ENCODE peak calls at places on chromosomes 13 and 19, in eight cellular contexts. One of them, this sample, is unnamed.

GRCh38 chr13:34943675-34944634 is 1.9 kb downstream of the NBEA start:
- DNase-seq in heart left ventricle: no peak
- DNase-seq in AG09309: no peak
- DNase-seq in psoas muscle: no peak
- DNase-seq in fibroblast of pulmonary artery: no peak
- DNase-seq in brain microvascular endothelial cell: no peak
- DNase-seq in coronary artery: no peak
- DNase-seq in upper lobe of right lung: no peak
- DNase-seq in this sample: no peak

GRCh38 chr19:15631817-15632216 is 8.9 kb upstream of the CYP4F3 start:
- DNase-seq in heart left ventricle: no peak
- DNase-seq in psoas muscle: no peak
- DNase-seq in fibroblast of pulmonary artery: no peak
- DNase-seq in upper lobe of right lung: no peak
- DNase-seq in brain microvascular endothelial cell: no peak
- DNase-seq in coronary artery: peak
- DNase-seq in AG09309: no peak
- DNase-seq in this sample: peak

GRCh38 chr13:40348096-40348679 is 318.3 kb downstream of the FOXO1 start:
- DNase-seq in brain microvascular endothelial cell: no peak
- DNase-seq in AG09309: no peak
- DNase-seq in upper lobe of right lung: no peak
- DNase-seq in psoas muscle: no peak
- DNase-seq in fibroblast of pulmonary artery: no peak
- DNase-seq in coronary artery: no peak
- DNase-seq in heart left ventricle: no peak
- DNase-seq in this sample: no peak

GRCh38 chr13:105565328-105565727 is 970.1 kb downstream of the EFNB2 start:
- DNase-seq in coronary artery: no peak
- DNase-seq in AG09309: no peak
- DNase-seq in heart left ventricle: no peak
- DNase-seq in brain microvascular endothelial cell: no peak
- DNase-seq in psoas muscle: no peak
- DNase-seq in fibroblast of pulmonary artery: peak
- DNase-seq in upper lobe of right lung: no peak
- DNase-seq in this sample: no peak

GRCh38 chr19:1041835-1042685 is 2.2 kb downstream of the ABCA7 start:
- DNase-seq in AG09309: no peak
- DNase-seq in brain microvascular endothelial cell: no peak
- DNase-seq in coronary artery: no peak
- DNase-seq in heart left ventricle: no peak
- DNase-seq in upper lobe of right lung: no peak
- DNase-seq in psoas muscle: peak
- DNase-seq in fibroblast of pulmonary artery: no peak
- DNase-seq in this sample: peak

GRCh38 chr13:22926176-22927007 is 254.4 kb upstream of the SGCG start:
- DNase-seq in upper lobe of right lung: peak
- DNase-seq in heart left ventricle: peak
- DNase-seq in coronary artery: no peak
- DNase-seq in AG09309: no peak
- DNase-seq in psoas muscle: peak
- DNase-seq in brain microvascular endothelial cell: no peak
- DNase-seq in fibroblast of pulmonary artery: peak
- DNase-seq in this sample: peak

GRCh38 chr13:22135446-22135845 is 464.6 kb downstream of the FGF9 start:
- DNase-seq in heart left ventricle: no peak
- DNase-seq in coronary artery: no peak
- DNase-seq in AG09309: no peak
- DNase-seq in fibroblast of pulmonary artery: no peak
- DNase-seq in brain microvascular endothelial cell: no peak
- DNase-seq in upper lobe of right lung: no peak
- DNase-seq in psoas muscle: no peak
- DNase-seq in this sample: no peak

GRCh38 chr13:33775339-33776108 is 42.4 kb upstream of the RFC3 start:
- DNase-seq in AG09309: no peak
- DNase-seq in coronary artery: no peak
- DNase-seq in heart left ventricle: no peak
- DNase-seq in brain microvascular endothelial cell: no peak
- DNase-seq in psoas muscle: no peak
- DNase-seq in upper lobe of right lung: no peak
- DNase-seq in fibroblast of pulmonary artery: no peak
- DNase-seq in this sample: no peak

GRCh38 chr19:44576843-44577565 is 36.4 kb upstream of the IGSF23 start:
- DNase-seq in psoas muscle: no peak
- DNase-seq in heart left ventricle: no peak
- DNase-seq in AG09309: no peak
- DNase-seq in fibroblast of pulmonary artery: peak
- DNase-seq in upper lobe of right lung: no peak
- DNase-seq in brain microvascular endothelial cell: peak
- DNase-seq in coronary artery: no peak
- DNase-seq in this sample: peak

GRCh38 chr13:35891486-35891885 is 239.7 kb downstream of the DCLK1 start:
- DNase-seq in coronary artery: no peak
- DNase-seq in fibroblast of pulmonary artery: no peak
- DNase-seq in brain microvascular endothelial cell: no peak
- DNase-seq in heart left ventricle: no peak
- DNase-seq in AG09309: no peak
- DNase-seq in psoas muscle: no peak
- DNase-seq in upper lobe of right lung: no peak
- DNase-seq in this sample: peak

GRCh38 chr13:40971321-40971720 is 47.8 kb downstream of the ELF1 start:
- DNase-seq in fibroblast of pulmonary artery: no peak
- DNase-seq in brain microvascular endothelial cell: no peak
- DNase-seq in heart left ventricle: no peak
- DNase-seq in upper lobe of right lung: no peak
- DNase-seq in AG09309: no peak
- DNase-seq in psoas muscle: no peak
- DNase-seq in coronary artery: no peak
- DNase-seq in this sample: no peak

GRCh38 chr19:54536956-54537355 is 34.3 kb downstream of the LAIR2 start:
- DNase-seq in brain microvascular endothelial cell: no peak
- DNase-seq in heart left ventricle: no peak
- DNase-seq in AG09309: no peak
- DNase-seq in fibroblast of pulmonary artery: no peak
- DNase-seq in psoas muscle: no peak
- DNase-seq in coronary artery: no peak
- DNase-seq in upper lobe of right lung: no peak
- DNase-seq in this sample: no peak

GRCh38 chr19:38228491-38229439 is 4.7 kb upstream of the DPF1 start:
- DNase-seq in heart left ventricle: no peak
- DNase-seq in AG09309: no peak
- DNase-seq in coronary artery: no peak
- DNase-seq in fibroblast of pulmonary artery: no peak
- DNase-seq in upper lobe of right lung: no peak
- DNase-seq in brain microvascular endothelial cell: no peak
- DNase-seq in psoas muscle: no peak
- DNase-seq in this sample: no peak

GRCh38 chr13:63737418-63737817 is 2321.8 kb upstream of the PCDH20 start:
- DNase-seq in psoas muscle: no peak
- DNase-seq in heart left ventricle: no peak
- DNase-seq in coronary artery: no peak
- DNase-seq in brain microvascular endothelial cell: no peak
- DNase-seq in AG09309: no peak
- DNase-seq in fibroblast of pulmonary artery: no peak
- DNase-seq in upper lobe of right lung: peak
- DNase-seq in this sample: no peak

GRCh38 chr19:5947435-5947834 is 30.5 kb downstream of the RANBP3 start:
- DNase-seq in fibroblast of pulmonary artery: peak
- DNase-seq in heart left ventricle: peak
- DNase-seq in upper lobe of right lung: peak
- DNase-seq in AG09309: no peak
- DNase-seq in psoas muscle: peak
- DNase-seq in coronary artery: no peak
- DNase-seq in brain microvascular endothelial cell: peak
- DNase-seq in this sample: peak

GRCh38 chr13:48446454-48446853 is 33.5 kb upstream of the LPAR6 start:
- DNase-seq in brain microvascular endothelial cell: peak
- DNase-seq in psoas muscle: no peak
- DNase-seq in coronary artery: no peak
- DNase-seq in heart left ventricle: no peak
- DNase-seq in AG09309: no peak
- DNase-seq in upper lobe of right lung: no peak
- DNase-seq in fibroblast of pulmonary artery: peak
- DNase-seq in this sample: peak

GRCh38 chr13:51585696-51586095 is 1.4 kb downstream of the WDFY2 start:
- DNase-seq in fibroblast of pulmonary artery: peak
- DNase-seq in AG09309: no peak
- DNase-seq in upper lobe of right lung: no peak
- DNase-seq in heart left ventricle: no peak
- DNase-seq in brain microvascular endothelial cell: peak
- DNase-seq in psoas muscle: no peak
- DNase-seq in coronary artery: no peak
- DNase-seq in this sample: peak

GRCh38 chr13:94269557-94269956 is 209.9 kb downstream of the DCT start:
- DNase-seq in coronary artery: no peak
- DNase-seq in brain microvascular endothelial cell: no peak
- DNase-seq in fibroblast of pulmonary artery: no peak
- DNase-seq in AG09309: no peak
- DNase-seq in upper lobe of right lung: no peak
- DNase-seq in heart left ventricle: no peak
- DNase-seq in psoas muscle: no peak
- DNase-seq in this sample: no peak

GRCh38 chr19:2627319-2627829 is 75.1 kb downstream of the GNG7 start:
- DNase-seq in coronary artery: peak
- DNase-seq in brain microvascular endothelial cell: peak
- DNase-seq in upper lobe of right lung: peak
- DNase-seq in AG09309: peak
- DNase-seq in fibroblast of pulmonary artery: peak
- DNase-seq in heart left ventricle: peak
- DNase-seq in psoas muscle: peak
- DNase-seq in this sample: peak

GRCh38 chr13:93767231-93767916 is 540.8 kb downstream of the GPC6 start:
- DNase-seq in coronary artery: no peak
- DNase-seq in fibroblast of pulmonary artery: no peak
- DNase-seq in AG09309: no peak
- DNase-seq in brain microvascular endothelial cell: no peak
- DNase-seq in heart left ventricle: no peak
- DNase-seq in upper lobe of right lung: no peak
- DNase-seq in psoas muscle: no peak
- DNase-seq in this sample: no peak

DNA sequence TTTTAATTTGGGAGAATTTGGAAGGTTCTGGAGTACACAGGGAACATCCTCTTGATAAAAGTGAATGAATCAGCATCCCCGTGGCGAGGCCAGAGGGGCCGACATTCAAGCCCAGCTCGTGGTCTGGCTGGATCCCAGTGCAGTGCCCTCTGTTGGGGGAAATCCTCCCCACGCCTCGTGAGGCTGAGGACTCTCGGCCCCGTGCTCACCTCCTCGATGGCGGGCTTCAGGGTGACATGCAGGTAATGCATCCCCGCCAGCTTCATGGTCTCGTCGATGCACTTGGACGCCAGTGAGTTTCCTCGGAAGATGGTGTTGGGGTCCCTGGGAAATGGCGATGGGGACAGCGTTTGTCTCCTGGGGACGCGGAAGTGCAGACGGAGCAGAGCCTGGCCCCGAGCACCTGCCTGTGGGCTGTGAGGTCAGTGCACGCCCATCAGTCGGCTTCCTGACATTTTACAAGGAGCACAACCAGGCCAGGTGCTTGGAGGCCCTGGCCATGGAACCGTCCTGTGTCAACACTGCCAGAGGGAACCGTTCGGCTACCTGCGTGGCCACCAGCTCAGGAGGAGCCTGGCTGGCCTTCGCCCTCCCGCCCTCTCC is 43.3 kb upstream of the C13orf46 start:
- DNase-seq in coronary artery: no peak
- DNase-seq in fibroblast of pulmonary artery: peak
- DNase-seq in AG09309: no peak
- DNase-seq in brain microvascular endothelial cell: peak
- DNase-seq in psoas muscle: peak
- DNase-seq in upper lobe of right lung: no peak
- DNase-seq in heart left ventricle: peak
- DNase-seq in this sample: peak
- TF ChIP-seq CTCF in coronary artery: no peak
- TF ChIP-seq CTCF in fibroblast of pulmonary artery: peak
- TF ChIP-seq CTCF in AG09309: peak
- TF ChIP-seq CTCF in brain microvascular endothelial cell: peak
- TF ChIP-seq CTCF in psoas muscle: no peak
- TF ChIP-seq CTCF in upper lobe of right lung: no peak
- TF ChIP-seq CTCF in heart left ventricle: no peak
- TF ChIP-seq CTCF in this sample: peak

GRCh38 chr19:35143231-35143715 is at the start of gene FXYD7:
- DNase-seq in psoas muscle: no peak
- DNase-seq in AG09309: no peak
- DNase-seq in brain microvascular endothelial cell: no peak
- DNase-seq in heart left ventricle: no peak
- DNase-seq in upper lobe of right lung: no peak
- DNase-seq in coronary artery: no peak
- DNase-seq in fibroblast of pulmonary artery: no peak
- DNase-seq in this sample: no peak
- H3K4me3 ChIP-seq in psoas muscle: no peak
- H3K4me3 ChIP-seq in AG09309: no peak
- H3K4me3 ChIP-seq in brain microvascular endothelial cell: no peak
- H3K4me3 ChIP-seq in heart left ventricle: no peak
- H3K4me3 ChIP-seq in upper lobe of right lung: peak
- H3K4me3 ChIP-seq in coronary artery: peak
- H3K4me3 ChIP-seq in fibroblast of pulmonary artery: no peak
- H3K4me3 ChIP-seq in this sample: no peak

GRCh38 chr19:18847516-18848463 is 16.0 kb downstream of the UPF1 start:
- DNase-seq in psoas muscle: peak
- DNase-seq in brain microvascular endothelial cell: no peak
- DNase-seq in heart left ventricle: no peak
- DNase-seq in fibroblast of pulmonary artery: peak
- DNase-seq in upper lobe of right lung: no peak
- DNase-seq in AG09309: peak
- DNase-seq in coronary artery: no peak
- DNase-seq in this sample: peak
- TF ChIP-seq CTCF in psoas muscle: no peak
- TF ChIP-seq CTCF in brain microvascular endothelial cell: no peak
- TF ChIP-seq CTCF in heart left ventricle: no peak
- TF ChIP-seq CTCF in fibroblast of pulmonary artery: no peak
- TF ChIP-seq CTCF in upper lobe of right lung: no peak
- TF ChIP-seq CTCF in AG09309: peak
- TF ChIP-seq CTCF in coronary artery: no peak
- TF ChIP-seq CTCF in this sample: no peak

DNA sequence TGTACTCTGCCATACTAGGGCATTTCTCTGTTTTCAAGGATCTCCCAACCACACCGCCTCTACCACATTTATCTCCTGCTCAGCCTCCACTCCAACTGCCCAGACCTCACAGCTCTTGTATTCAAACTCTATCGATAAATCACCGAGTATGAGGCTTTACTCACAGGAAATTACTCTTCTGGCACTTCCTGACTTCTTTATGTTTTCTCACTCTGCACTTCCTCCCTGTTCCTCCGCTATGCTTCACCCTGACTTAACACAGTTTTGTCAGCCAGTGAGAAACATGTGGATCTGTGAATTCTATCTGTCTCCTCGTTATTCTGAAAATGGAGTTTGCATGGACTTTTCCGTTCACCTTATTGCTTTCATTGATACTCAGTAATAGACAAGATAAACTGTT is 2.6 kb upstream of the CARD8 start:
- DNase-seq in heart left ventricle: no peak
- DNase-seq in coronary artery: no peak
- DNase-seq in brain microvascular endothelial cell: no peak
- DNase-seq in fibroblast of pulmonary artery: peak
- DNase-seq in psoas muscle: no peak
- DNase-seq in AG09309: no peak
- DNase-seq in upper lobe of right lung: no peak
- DNase-seq in this sample: no peak
- H3K4me3 ChIP-seq in heart left ventricle: peak
- H3K4me3 ChIP-seq in coronary artery: no peak
- H3K4me3 ChIP-seq in brain microvascular endothelial cell: no peak
- H3K4me3 ChIP-seq in fibroblast of pulmonary artery: no peak
- H3K4me3 ChIP-seq in psoas muscle: no peak
- H3K4me3 ChIP-seq in AG09309: no peak
- H3K4me3 ChIP-seq in upper lobe of right lung: peak
- H3K4me3 ChIP-seq in this sample: no peak

GRCh38 chr13:99958402-99959126 is 13.0 kb downstream of the ZIC5 start:
- DNase-seq in coronary artery: peak
- DNase-seq in AG09309: no peak
- DNase-seq in upper lobe of right lung: no peak
- DNase-seq in brain microvascular endothelial cell: no peak
- DNase-seq in fibroblast of pulmonary artery: no peak
- DNase-seq in psoas muscle: no peak
- DNase-seq in heart left ventricle: no peak
- DNase-seq in this sample: no peak
- TF ChIP-seq CTCF in coronary artery: no peak
- TF ChIP-seq CTCF in AG09309: no peak
- TF ChIP-seq CTCF in upper lobe of right lung: no peak
- TF ChIP-seq CTCF in brain microvascular endothelial cell: no peak
- TF ChIP-seq CTCF in fibroblast of pulmonary artery: no peak
- TF ChIP-seq CTCF in psoas muscle: no peak
- TF ChIP-seq CTCF in heart left ventricle: no peak
- TF ChIP-seq CTCF in this sample: no peak

This sample was measured in fibroblast of mammary gland.